ENCODE peak calls at places on chromosomes 5 and 9, in nine cellular contexts. X is lower leg skin, K is IMR-90, N is tibial nerve, B is uterus, O is HCT116, M is A549, Q is vagina, Z is endothelial cell of umbilical vein. T is an unnamed sample.

GRCh38 chr5:180668835-180669596 is 19.6 kb upstream of the FLT4 start:
- DNase-seq in Q (no peak), M (no peak), B (no peak), O (no peak), K (no peak), Z (no peak), N (no peak), X (peak), T (peak)

GRCh38 chr9:124353811-124354274 is 61.4 kb downstream of the PSMB7 start:
- DNase-seq in X (peak), O (no peak), M (no peak), N (no peak), K (peak), B (no peak), Z (no peak), Q (no peak), T (no peak)

GRCh38 chr5:61732796-61733195 is 400.7 kb downstream of the ZSWIM6 start:
- DNase-seq in O (no peak), N (no peak), Q (no peak), K (no peak), M (no peak), B (no peak), Z (no peak), X (no peak), T (no peak)

GRCh38 chr9:15299374-15299939 is 7.6 kb downstream of the TTC39B start:
- DNase-seq in X (no peak), O (no peak), M (no peak), K (no peak), Q (no peak), B (no peak), Z (no peak), N (no peak), T (peak)

GRCh38 chr5:172910828-172911627 is 48.2 kb upstream of the RPL26L1 start:
- DNase-seq in X (peak), Q (no peak), M (peak), N (peak), K (peak), B (peak), O (peak), Z (peak), T (peak)

GRCh38 chr5:44388504-44389409 is 463 bp downstream of the FGF10 start:
- DNase-seq in B (peak), N (no peak), Q (no peak), M (no peak), K (peak), X (peak), Z (peak), O (no peak), T (no peak)

GRCh38 chr5:31678180-31678579 is 39.2 kb downstream of the PDZD2 start:
- DNase-seq in K (no peak), B (no peak), Z (no peak), N (no peak), X (no peak), M (no peak), Q (no peak), O (no peak), T (no peak)

GRCh38 chr9:2583308-2584013 is 38.1 kb upstream of the VLDLR start:
- DNase-seq in M (no peak), X (no peak), Z (no peak), N (no peak), Q (no peak), K (no peak), O (no peak), B (no peak), T (no peak)

GRCh38 chr9:114733814-114734213 is 51.8 kb upstream of the TEX48 start:
- DNase-seq in B (no peak), Q (no peak), K (peak), O (no peak), M (peak), N (no peak), Z (no peak), X (no peak), T (no peak)

GRCh38 chr5:448061-448765 is 5.2 kb downstream of the EXOC3 start:
- DNase-seq in O (no peak), N (no peak), Z (no peak), X (peak), K (no peak), Q (no peak), M (no peak), B (no peak), T (no peak)

GRCh38 chr9:123312306-123312877 is 43.6 kb upstream of the CRB2 start:
- DNase-seq in Q (no peak), B (no peak), K (no peak), O (no peak), Z (no peak), X (no peak), M (no peak), N (no peak), T (no peak)

GRCh38 chr5:117623042-117623815 is 1048.6 kb upstream of the SEMA6A start:
- DNase-seq in M (no peak), B (no peak), K (peak), O (no peak), N (no peak), Q (no peak), X (no peak), Z (no peak), T (no peak)

DNA sequence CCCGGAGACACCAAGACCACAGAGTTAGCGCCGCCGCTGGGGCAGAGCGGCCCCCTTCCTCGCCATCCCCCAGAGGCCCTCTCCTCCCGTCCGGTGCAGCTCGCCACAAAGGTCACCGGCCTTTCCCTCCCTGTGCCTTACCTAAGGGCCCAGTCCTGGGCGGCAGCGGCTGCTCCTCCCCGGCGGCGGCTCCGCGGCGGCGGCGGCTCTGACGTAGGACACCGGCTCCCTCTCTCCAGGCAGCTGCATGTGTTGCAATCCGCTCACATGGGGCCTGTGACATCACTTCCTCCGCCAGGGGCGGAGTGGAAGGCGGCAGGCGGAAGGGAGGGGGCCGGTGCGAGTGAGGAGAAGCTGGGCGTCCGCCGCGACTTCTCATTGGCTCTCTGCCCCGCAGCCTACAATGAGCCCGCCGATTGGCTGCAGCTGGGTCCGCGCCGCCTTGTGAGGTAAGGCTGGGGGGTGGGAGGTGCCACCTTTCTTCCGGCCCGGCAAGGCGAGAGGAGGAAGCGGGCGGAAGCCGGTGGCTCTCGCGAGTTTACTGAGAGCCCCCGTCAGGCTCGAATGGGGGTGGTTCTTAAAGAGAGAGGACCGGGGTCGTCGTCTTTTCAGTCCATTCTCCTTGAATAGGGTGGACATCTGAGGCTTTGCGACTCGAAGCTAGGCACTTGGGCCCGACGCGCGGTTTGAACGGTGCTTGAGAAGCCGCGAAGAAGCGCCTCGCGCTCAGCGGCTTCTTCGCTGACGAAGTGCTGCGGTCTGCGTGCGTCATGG is at the start of gene ETF1:
- DNase-seq in Z (peak), N (peak), X (peak), K (peak), Q (peak), O (peak), B (peak), M (peak), T (peak)
- TF ChIP-seq POLR2A in Z (no peak), N (peak), X (peak), K (peak), Q (peak), O (peak), B (peak), M (peak), T (peak)

GRCh38 chr5:71587709-71588532 is 781 bp downstream of the MCCC2 start:
- DNase-seq in X (no peak), Q (no peak), K (no peak), N (no peak), B (no peak), Z (no peak), O (no peak), M (no peak), T (no peak)

GRCh38 chr5:71586052-71586940 is 844 bp upstream of the MCCC2 start:
- DNase-seq in M (no peak), O (no peak), K (peak), X (no peak), B (no peak), N (no peak), Q (no peak), Z (peak), T (peak)

GRCh38 chr5:71588533-71588885 is 1.4 kb downstream of the MCCC2 start:
- DNase-seq in K (no peak), Z (no peak), O (no peak), M (no peak), N (no peak), B (no peak), Q (no peak), X (no peak), T (no peak)

GRCh38 chr5:71589903-71590302 is 2.8 kb downstream of the MCCC2 start:
- DNase-seq in X (no peak), O (no peak), K (no peak), N (no peak), Z (no peak), B (no peak), M (no peak), Q (no peak), T (no peak)

GRCh38 chr5:71586941-71587708 is at the start of gene MCCC2:
- DNase-seq in Q (no peak), M (peak), X (peak), N (peak), K (peak), O (peak), B (peak), Z (peak), T (peak)
- TF ChIP-seq POLR2A in Q (no peak), M (peak), X (no peak), N (peak), K (peak), O (peak), B (peak), Z (peak), T (peak)

GRCh38 chr9:128912270-128912853 is 8.4 kb upstream of the PHYHD1 start:
- DNase-seq in O (peak), B (no peak), K (peak), Z (peak), X (no peak), Q (no peak), N (no peak), M (peak), T (no peak)
- TF ChIP-seq POLR2A in O (no peak), B (no peak), K (no peak), Z (no peak), X (no peak), Q (no peak), N (no peak), M (no peak), T (no peak)

DNA sequence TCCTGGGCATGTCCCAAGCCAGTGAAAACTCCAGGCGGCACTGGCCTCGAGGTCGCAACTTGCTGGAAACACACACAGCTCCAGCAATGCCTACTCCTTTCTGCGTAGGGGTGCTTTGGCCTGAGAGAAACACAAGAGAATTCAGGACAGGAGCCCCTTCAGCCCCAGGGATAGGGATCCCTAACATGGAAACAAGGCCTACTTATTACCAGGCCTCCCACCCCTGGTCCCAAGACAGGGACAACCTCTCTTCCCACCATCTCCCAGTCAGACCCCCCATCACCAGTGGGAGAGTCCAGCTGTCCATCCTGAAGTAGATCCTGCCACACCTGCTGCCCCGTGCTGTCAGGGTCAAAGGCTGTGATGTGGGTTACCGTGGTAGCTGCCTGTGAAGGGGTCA is 7.8 kb downstream of the CREB3 start:
- DNase-seq in M (no peak), N (no peak), X (no peak), Z (no peak), Q (no peak), B (no peak), O (no peak), K (no peak), T (no peak)
- TF ChIP-seq POLR2A in M (no peak), N (no peak), X (no peak), Z (no peak), Q (no peak), B (no peak), O (no peak), K (no peak), T (no peak)

DNA sequence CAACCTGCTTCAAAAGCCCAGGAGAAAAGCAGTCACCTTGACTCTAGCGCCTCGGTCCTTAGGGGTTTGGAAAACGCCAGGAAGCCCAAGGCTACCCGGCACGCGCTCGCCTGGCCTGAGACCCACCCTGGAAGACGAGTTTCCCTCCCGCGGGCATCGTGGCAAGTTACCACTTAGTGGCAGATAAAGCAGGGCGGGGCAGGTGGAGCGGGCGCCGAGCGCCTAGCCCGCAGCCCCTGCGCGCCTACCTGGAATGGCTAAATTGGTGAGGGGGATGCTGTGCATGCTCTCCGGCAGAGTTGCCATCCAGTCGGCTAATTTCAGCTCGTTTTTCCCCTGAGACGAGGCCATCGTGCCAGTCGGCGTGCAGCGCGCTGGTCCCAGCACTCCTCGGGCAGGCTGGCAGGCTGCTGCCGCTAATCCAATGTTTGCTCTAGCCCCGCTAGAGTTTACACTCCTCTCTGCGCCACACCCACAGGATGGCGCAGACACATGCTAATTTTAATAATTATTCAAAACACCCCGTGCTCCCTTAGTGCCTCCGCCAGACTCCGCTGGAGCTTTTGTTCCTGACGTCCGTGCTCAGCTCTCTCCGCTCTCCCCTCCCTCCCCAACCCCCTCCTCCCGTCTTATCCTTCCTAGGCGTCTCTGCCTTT is at the start of gene PLCXD3:
- DNase-seq in M (peak), Q (no peak), B (no peak), Z (no peak), K (no peak), X (no peak), N (no peak), O (no peak), T (no peak)
- TF ChIP-seq POLR2A in M (no peak), Q (no peak), B (no peak), Z (no peak), K (no peak), X (no peak), N (no peak), O (no peak), T (no peak)

GRCh38 chr5:149559712-149560111 is 8.5 kb upstream of the CSNK1A1 start:
- DNase-seq in K (peak), M (no peak), X (no peak), Q (no peak), Z (no peak), N (no peak), B (no peak), O (no peak), T (no peak)

GRCh38 chr5:149567226-149567625 is 14.1 kb upstream of the ARHGEF37 start:
- DNase-seq in M (no peak), K (no peak), N (no peak), B (no peak), Z (no peak), X (no peak), O (no peak), Q (no peak), T (no peak)

GRCh38 chr5:149561848-149562247 is 10.6 kb upstream of the CSNK1A1 start:
- DNase-seq in N (no peak), Z (peak), Q (no peak), O (peak), M (peak), X (no peak), K (peak), B (no peak), T (peak)

GRCh38 chr5:149563461-149563860 is 12.2 kb upstream of the CSNK1A1 start:
- DNase-seq in N (no peak), B (no peak), X (no peak), O (no peak), M (no peak), K (peak), Z (no peak), Q (no peak), T (no peak)
- TF ChIP-seq POLR2A in N (no peak), B (no peak), X (no peak), O (no peak), M (no peak), K (no peak), Z (no peak), Q (no peak), T (no peak)

GRCh38 chr9:130779153-130779855 is 55.8 kb upstream of the ABL1 start:
- DNase-seq in N (no peak), X (no peak), Q (no peak), O (no peak), K (peak), Z (no peak), M (no peak), B (no peak), T (no peak)

GRCh38 chr9:130785053-130785452 is 50.0 kb upstream of the ABL1 start:
- DNase-seq in K (no peak), Z (no peak), X (no peak), M (no peak), Q (no peak), B (no peak), N (no peak), O (no peak), T (no peak)

GRCh38 chr9:130780415-130780814 is 54.6 kb upstream of the ABL1 start:
- DNase-seq in B (no peak), N (no peak), Z (no peak), K (no peak), M (no peak), Q (no peak), O (no peak), X (no peak), T (no peak)

GRCh38 chr9:130782883-130783537 is 52.0 kb upstream of the ABL1 start:
- DNase-seq in Z (no peak), Q (no peak), B (no peak), X (no peak), O (no peak), N (no peak), K (no peak), M (no peak), T (no peak)

DNA sequence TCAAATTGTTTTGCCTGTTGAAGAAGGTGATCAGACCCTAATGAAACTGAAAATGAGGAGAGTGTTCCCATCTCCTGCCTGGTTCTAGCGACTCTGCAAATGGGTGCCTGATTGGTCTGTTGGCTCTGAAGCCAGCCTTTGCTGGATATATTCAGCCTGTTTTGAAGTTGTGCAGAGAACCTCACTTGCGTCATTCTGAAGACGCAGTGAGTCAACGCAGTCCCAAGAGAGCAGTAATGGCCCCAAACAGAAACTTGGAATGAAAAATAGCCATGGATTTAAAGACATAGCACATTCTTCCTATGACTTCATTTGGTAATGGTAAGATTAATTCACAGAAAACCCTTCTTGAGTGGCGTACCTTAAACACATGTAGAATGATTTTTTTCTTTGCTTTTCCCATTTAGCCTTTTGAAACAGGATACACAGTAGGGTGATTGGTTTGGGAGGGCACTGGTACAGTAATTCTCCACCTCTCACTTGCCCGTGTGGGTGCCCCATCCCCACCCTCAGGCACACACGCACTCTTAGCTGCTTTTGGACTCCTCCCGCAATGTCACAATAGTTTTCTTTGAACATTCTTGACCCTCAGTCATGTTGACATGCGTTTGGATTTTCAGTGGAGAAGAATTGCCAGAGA is 54.1 kb upstream of the ABL1 start:
- DNase-seq in N (peak), Z (no peak), K (peak), B (peak), M (peak), O (no peak), X (no peak), Q (no peak), T (no peak)
- TF ChIP-seq POLR2A in N (peak), Z (no peak), K (peak), B (peak), M (no peak), O (no peak), X (peak), Q (peak), T (no peak)

GRCh38 chr5:151642472-151643140 is 44.1 kb downstream of the SPARC start:
- DNase-seq in B (no peak), O (no peak), N (no peak), M (no peak), Q (no peak), Z (no peak), X (no peak), K (no peak), T (no peak)

GRCh38 chr5:151632941-151633340 is 41.8 kb upstream of the FAT2 start:
- DNase-seq in M (no peak), K (no peak), B (no peak), O (no peak), X (peak), N (no peak), Q (no peak), Z (no peak), T (no peak)

GRCh38 chr5:151633892-151634291 is 42.8 kb upstream of the FAT2 start:
- DNase-seq in O (no peak), B (no peak), M (no peak), K (no peak), N (no peak), Z (no peak), Q (no peak), X (peak), T (no peak)

GRCh38 chr5:151638619-151639018 is 47.5 kb upstream of the FAT2 start:
- DNase-seq in K (no peak), B (no peak), O (no peak), N (no peak), Q (no peak), X (peak), Z (no peak), M (no peak), T (no peak)

GRCh38 chr5:151637676-151638075 is 46.5 kb upstream of the FAT2 start:
- DNase-seq in M (no peak), X (peak), O (no peak), B (no peak), Z (no peak), Q (no peak), K (no peak), N (no peak), T (no peak)
- TF ChIP-seq POLR2A in M (no peak), X (no peak), O (no peak), B (no peak), Z (no peak), Q (no peak), K (no peak), N (no peak), T (no peak)

DNA sequence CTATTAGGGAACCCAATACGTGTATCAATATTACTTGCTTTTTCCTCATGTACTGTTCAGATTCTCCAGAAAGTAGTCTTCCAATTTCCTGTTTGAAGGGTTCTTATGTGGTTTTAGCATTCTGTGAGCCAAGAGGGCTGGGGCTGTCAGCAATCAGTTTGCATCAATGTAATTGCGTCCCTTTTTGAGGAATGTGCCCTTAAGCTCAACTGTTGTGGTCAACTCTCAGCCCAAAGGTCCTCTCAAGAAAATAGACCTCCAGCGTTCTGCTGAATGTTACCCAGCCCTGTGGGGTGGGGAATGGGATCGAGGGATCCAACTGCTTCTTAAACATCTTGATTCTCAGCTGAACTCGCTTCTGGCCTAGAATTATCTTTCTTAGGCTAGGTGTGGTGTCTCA is 43.8 kb upstream of the CDK20 start:
- DNase-seq in M (no peak), N (no peak), K (no peak), O (no peak), Q (no peak), X (no peak), B (no peak), Z (no peak), T (no peak)
- TF ChIP-seq POLR2A in M (no peak), N (no peak), K (no peak), O (no peak), Q (no peak), X (no peak), B (no peak), Z (no peak), T (no peak)

T was measured in erythroblast.